ENCODE peak calls at places on chromosomes 3 and 15, in eight cellular contexts. J, T, L, C, M, N, D and I are unnamed samples.

GRCh38 chr15:74386496-74387140 is 19.2 kb upstream of the CYP11A1 start:
- DNase-seq in J (no peak), T (no peak), L (no peak), C (no peak), M (no peak), N (no peak), D (no peak), I (no peak)

GRCh38 chr15:43513550-43513949 is 3.9 kb upstream of the MAP1A start:
- DNase-seq in J (no peak), T (no peak), L (no peak), C (no peak), M (no peak), N (no peak), D (peak; percentile 63), I (no peak)

GRCh38 chr3:109910772-109911171 is 573.4 kb upstream of the DPPA4 start:
- DNase-seq in J (no peak), T (no peak), L (no peak), C (no peak), M (no peak), N (no peak), D (no peak), I (no peak)

GRCh38 chr15:26731965-26732364 is 40.9 kb downstream of the GABRB3 start:
- DNase-seq in J (no peak), T (no peak), L (no peak), C (no peak), M (no peak), N (no peak), D (no peak), I (no peak)

GRCh38 chr3:414063-414462 is 217.5 kb downstream of the CHL1 start:
- DNase-seq in J (no peak), T (no peak), L (peak; percentile 18), C (peak; percentile 2), M (no peak), N (no peak), D (peak; percentile 10), I (peak; percentile 13)

GRCh38 chr3:64291956-64292355 is 66.7 kb upstream of the PRICKLE2 start:
- DNase-seq in J (peak; percentile 71), T (no peak), L (no peak), C (peak; percentile 62), M (no peak), N (no peak), D (peak; percentile 55), I (no peak)

GRCh38 chr15:101393172-101393571 is 96.3 kb downstream of the PCSK6 start:
- DNase-seq in J (no peak), T (no peak), L (no peak), C (no peak), M (no peak), N (no peak), D (no peak), I (no peak)

GRCh38 chr3:2713923-2714322 is 396.3 kb downstream of the IL5RA start:
- DNase-seq in J (no peak), T (no peak), L (no peak), C (peak; percentile 14), M (no peak), N (no peak), D (no peak), I (no peak)

GRCh38 chr3:107579372-107579771 is 56.6 kb downstream of the BBX start:
- DNase-seq in J (no peak), T (no peak), L (peak; percentile 54), C (no peak), M (no peak), N (no peak), D (no peak), I (no peak)

GRCh38 chr3:167626490-167626889 is 27.3 kb downstream of the WDR49 start:
- DNase-seq in J (no peak), T (no peak), L (no peak), C (peak; percentile 6), M (no peak), N (no peak), D (no peak), I (no peak)

GRCh38 chr3:4977001-4977888 is 2.0 kb upstream of the BHLHE40 start:
- DNase-seq in J (no peak), T (no peak), L (peak; percentile 64), C (peak; percentile 89), M (peak; percentile 68), N (peak; percentile 71), D (peak; percentile 84), I (peak; percentile 76)

GRCh38 chr15:84690342-84690741 is 25.6 kb downstream of the SEC11A start:
- DNase-seq in J (no peak), T (no peak), L (no peak), C (no peak), M (no peak), N (no peak), D (no peak), I (no peak)

GRCh38 chr3:187741403-187742350 is 3.6 kb downstream of the BCL6 start:
- DNase-seq in J (no peak), T (no peak), L (peak; percentile 80), C (peak; percentile 85), M (peak; percentile 66), N (peak; percentile 74), D (peak; percentile 78), I (peak; percentile 55)

GRCh38 chr3:14082108-14082657 is 42.5 kb downstream of the CHCHD4 start:
- DNase-seq in J (no peak), T (no peak), L (no peak), C (no peak), M (no peak), N (no peak), D (no peak), I (no peak)

GRCh38 chr3:159821148-159821547 is 167.5 kb upstream of the IL12A start:
- DNase-seq in J (no peak), T (no peak), L (no peak), C (peak; percentile 73), M (no peak), N (no peak), D (no peak), I (no peak)

GRCh38 chr3:27840807-27841594 is 118.9 kb upstream of the EOMES start:
- DNase-seq in J (no peak), T (no peak), L (no peak), C (no peak), M (no peak), N (no peak), D (no peak), I (no peak)

GRCh38 chr3:27847697-27848096 is 125.6 kb upstream of the EOMES start:
- DNase-seq in J (no peak), T (no peak), L (no peak), C (no peak), M (no peak), N (no peak), D (no peak), I (no peak)

GRCh38 chr3:27848826-27849225 is 126.7 kb upstream of the EOMES start:
- DNase-seq in J (no peak), T (no peak), L (no peak), C (no peak), M (no peak), N (no peak), D (no peak), I (no peak)

DNA sequence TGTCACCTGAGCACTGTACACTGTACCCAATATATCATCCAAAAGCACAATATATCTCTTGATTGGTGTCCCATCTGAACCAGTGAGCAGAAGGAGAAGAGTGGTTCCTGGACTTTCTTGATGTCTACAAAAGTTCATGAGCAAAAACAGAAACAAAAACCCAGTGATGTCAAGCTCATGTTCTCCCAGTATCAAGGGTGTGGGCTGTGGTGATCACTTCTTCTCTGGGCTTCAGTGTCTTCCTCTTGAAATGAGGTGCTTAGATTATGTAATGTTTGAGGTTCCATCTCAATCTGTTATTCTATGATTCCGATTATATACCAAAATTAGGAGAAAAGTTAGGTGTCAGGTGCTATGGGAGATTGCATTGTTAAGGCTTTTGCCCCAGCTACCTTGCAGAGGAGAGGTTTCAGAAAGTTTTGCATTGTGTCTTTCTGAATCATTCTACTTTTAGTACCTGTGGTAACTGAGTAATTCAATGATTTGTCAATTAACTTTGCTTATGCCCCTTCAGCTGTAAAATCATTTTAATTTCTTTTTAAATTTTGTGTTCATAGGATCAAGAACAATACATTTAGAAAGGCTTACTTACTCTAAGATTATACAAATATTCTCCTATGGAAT is 122.0 kb upstream of the EOMES start:
- DNase-seq in J (no peak), T (no peak), L (no peak), C (no peak), M (no peak), N (no peak), D (no peak), I (no peak)
- TF ChIP-seq CTCF in J (no peak), T (no peak), L (no peak), C (no peak), M (no peak), N (no peak), D (no peak), I (no peak)

GRCh38 chr15:23663232-23663631 is 15.6 kb upstream of the MAGEL2 start:
- DNase-seq in J (no peak), T (no peak), L (no peak), C (no peak), M (no peak), N (no peak), D (no peak), I (no peak)
- TF ChIP-seq CTCF in J (no peak), T (no peak), L (peak; percentile 9), C (no peak), M (no peak), N (no peak), D (no peak), I (no peak)

DNA sequence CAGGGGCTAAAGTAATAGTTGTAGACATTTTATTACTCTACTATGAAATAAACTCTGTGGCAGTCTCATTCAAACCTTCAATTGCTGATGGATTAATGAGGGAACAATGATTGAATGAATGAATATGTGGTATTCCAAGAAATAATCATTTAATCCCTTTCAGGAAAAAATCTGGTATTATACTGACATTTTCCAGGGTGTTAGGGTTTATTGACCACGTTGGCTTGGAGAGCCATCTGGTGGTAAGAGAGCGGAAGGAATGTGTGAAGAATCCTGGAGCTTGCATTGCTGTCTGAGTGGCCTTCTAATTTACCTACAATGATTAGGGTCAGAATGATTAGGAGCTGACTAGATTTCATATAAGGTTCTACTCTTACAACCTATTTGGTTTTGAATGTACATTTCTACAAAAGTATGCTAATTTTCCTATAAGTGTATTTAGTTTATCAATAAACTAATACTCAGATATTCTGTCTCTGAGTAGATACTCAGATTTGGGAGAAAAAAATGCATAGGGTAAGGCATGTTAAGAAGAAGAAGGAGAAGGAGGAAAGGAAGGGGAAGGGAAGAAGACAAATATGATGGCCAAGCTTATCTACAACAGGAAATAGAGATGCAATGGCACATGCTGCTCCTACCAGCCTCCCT is 249.9 kb downstream of the ROBO1 start:
- DNase-seq in J (no peak), T (no peak), L (peak; percentile 60), C (peak; percentile 55), M (peak; percentile 39), N (peak; percentile 10), D (peak; percentile 39), I (no peak)
- TF ChIP-seq CTCF in J (peak; percentile 64), T (peak; percentile 78), L (peak; percentile 81), C (peak; percentile 54), M (peak; percentile 49), N (peak; percentile 71), D (peak; percentile 54), I (peak; percentile 43)

DNA sequence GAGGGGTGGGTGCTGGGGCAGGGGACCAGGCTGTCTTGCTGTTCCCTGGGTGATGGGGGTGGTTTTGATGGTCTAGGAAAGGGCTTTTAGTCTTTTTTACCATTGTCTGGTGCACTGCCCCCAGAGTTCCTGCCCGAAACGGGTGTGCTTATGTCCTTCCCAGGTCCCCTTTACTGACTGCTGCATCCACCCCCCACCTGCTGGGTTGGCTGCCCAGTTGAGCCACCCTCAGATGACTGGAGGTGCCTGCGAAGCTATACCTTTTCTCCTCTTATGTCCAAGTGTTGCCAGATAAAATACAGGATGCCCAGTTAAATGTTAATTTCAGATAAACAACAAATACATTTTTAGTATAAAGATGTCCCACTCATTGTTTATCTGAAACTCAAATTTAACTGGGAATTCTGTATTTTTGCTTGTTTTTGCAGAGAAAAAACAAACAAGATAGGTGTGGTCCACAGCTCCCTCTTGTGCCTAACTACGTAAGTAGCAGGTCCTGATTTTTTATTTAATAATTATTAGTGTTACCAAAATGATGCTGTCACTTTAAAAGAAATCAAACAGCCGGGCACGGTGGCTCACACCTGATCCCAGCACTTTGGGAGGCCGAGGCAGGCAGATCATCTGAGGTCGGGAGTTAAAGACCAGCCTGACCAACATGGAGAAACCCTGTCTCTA is 6.1 kb upstream of the RPP14 start:
- DNase-seq in J (no peak), T (no peak), L (peak; percentile 50), C (peak; percentile 38), M (no peak), N (no peak), D (peak; percentile 73), I (peak; percentile 54)
- TF ChIP-seq CTCF in J (peak; percentile 55), T (peak; percentile 78), L (peak; percentile 89), C (peak; percentile 54), M (peak; percentile 64), N (peak; percentile 60), D (peak; percentile 85), I (peak; percentile 45)